ENCODE peak calls at places on chromosomes 16 and 17, in ten cellular contexts. One of them, this sample, is unnamed.

GRCh38 chr16:50744911-50745310 is 3.0 kb downstream of the CYLD start:
- DNase-seq in endothelial cell of umbilical vein: peak
- DNase-seq in hepatocyte: no peak
- DNase-seq in H1: no peak
- DNase-seq in heart left ventricle: no peak
- DNase-seq in Peyer's patch: no peak
- DNase-seq in aorta: no peak
- DNase-seq in AG04450: no peak
- DNase-seq in lower lobe of right lung: no peak
- DNase-seq in tibial nerve: no peak
- DNase-seq in this sample: no peak

GRCh38 chr16:66751135-66751991 is at the start of gene DYNC1LI2:
- DNase-seq in endothelial cell of umbilical vein: peak
- DNase-seq in hepatocyte: peak
- DNase-seq in H1: no peak
- DNase-seq in heart left ventricle: peak
- DNase-seq in Peyer's patch: peak
- DNase-seq in aorta: peak
- DNase-seq in AG04450: peak
- DNase-seq in lower lobe of right lung: peak
- DNase-seq in tibial nerve: peak
- DNase-seq in this sample: peak

GRCh38 chr17:47207143-47208067 is 1.7 kb upstream of the MYL4 start:
- DNase-seq in endothelial cell of umbilical vein: no peak
- DNase-seq in hepatocyte: no peak
- DNase-seq in H1: no peak
- DNase-seq in heart left ventricle: no peak
- DNase-seq in Peyer's patch: no peak
- DNase-seq in aorta: no peak
- DNase-seq in AG04450: no peak
- DNase-seq in lower lobe of right lung: no peak
- DNase-seq in tibial nerve: no peak
- DNase-seq in this sample: no peak

GRCh38 chr17:385195-385835 is 32.7 kb upstream of the RPH3AL start:
- DNase-seq in endothelial cell of umbilical vein: no peak
- DNase-seq in hepatocyte: peak
- DNase-seq in H1: no peak
- DNase-seq in heart left ventricle: peak
- DNase-seq in Peyer's patch: peak
- DNase-seq in aorta: peak
- DNase-seq in AG04450: no peak
- DNase-seq in lower lobe of right lung: peak
- DNase-seq in tibial nerve: peak
- DNase-seq in this sample: no peak

GRCh38 chr17:73630957-73631595 is 13.2 kb downstream of the SDK2 start:
- DNase-seq in endothelial cell of umbilical vein: no peak
- DNase-seq in hepatocyte: no peak
- DNase-seq in H1: no peak
- DNase-seq in heart left ventricle: no peak
- DNase-seq in Peyer's patch: no peak
- DNase-seq in aorta: no peak
- DNase-seq in AG04450: no peak
- DNase-seq in lower lobe of right lung: no peak
- DNase-seq in tibial nerve: no peak
- DNase-seq in this sample: no peak

GRCh38 chr16:29820730-29821662 is 734 bp downstream of the MVP start:
- DNase-seq in endothelial cell of umbilical vein: no peak
- DNase-seq in hepatocyte: no peak
- DNase-seq in H1: no peak
- DNase-seq in heart left ventricle: no peak
- DNase-seq in Peyer's patch: peak
- DNase-seq in aorta: peak
- DNase-seq in AG04450: no peak
- DNase-seq in lower lobe of right lung: peak
- DNase-seq in tibial nerve: no peak
- DNase-seq in this sample: peak

GRCh38 chr16:10619271-10619849 is 39.0 kb upstream of the EMP2 start:
- DNase-seq in endothelial cell of umbilical vein: no peak
- DNase-seq in hepatocyte: no peak
- DNase-seq in H1: no peak
- DNase-seq in heart left ventricle: peak
- DNase-seq in Peyer's patch: peak
- DNase-seq in aorta: no peak
- DNase-seq in AG04450: no peak
- DNase-seq in lower lobe of right lung: peak
- DNase-seq in tibial nerve: no peak
- DNase-seq in this sample: no peak

GRCh38 chr17:13520899-13521572 is 80.7 kb downstream of the HS3ST3A1 start:
- DNase-seq in endothelial cell of umbilical vein: no peak
- DNase-seq in hepatocyte: no peak
- DNase-seq in H1: no peak
- DNase-seq in heart left ventricle: no peak
- DNase-seq in Peyer's patch: no peak
- DNase-seq in aorta: no peak
- DNase-seq in AG04450: peak
- DNase-seq in lower lobe of right lung: no peak
- DNase-seq in tibial nerve: no peak
- DNase-seq in this sample: no peak

GRCh38 chr17:38584350-38584925 is 21.3 kb downstream of the SRCIN1 start:
- DNase-seq in endothelial cell of umbilical vein: peak
- DNase-seq in hepatocyte: peak
- DNase-seq in H1: no peak
- DNase-seq in heart left ventricle: peak
- DNase-seq in Peyer's patch: peak
- DNase-seq in aorta: peak
- DNase-seq in AG04450: no peak
- DNase-seq in lower lobe of right lung: peak
- DNase-seq in tibial nerve: peak
- DNase-seq in this sample: peak

GRCh38 chr17:6548578-6549330 is 7.6 kb downstream of the PITPNM3 start:
- DNase-seq in endothelial cell of umbilical vein: no peak
- DNase-seq in hepatocyte: peak
- DNase-seq in H1: no peak
- DNase-seq in heart left ventricle: no peak
- DNase-seq in Peyer's patch: no peak
- DNase-seq in aorta: no peak
- DNase-seq in AG04450: no peak
- DNase-seq in lower lobe of right lung: no peak
- DNase-seq in tibial nerve: no peak
- DNase-seq in this sample: no peak

GRCh38 chr17:64150237-64151015 is 20.5 kb upstream of the ERN1 start:
- DNase-seq in endothelial cell of umbilical vein: no peak
- DNase-seq in hepatocyte: peak
- DNase-seq in H1: no peak
- DNase-seq in heart left ventricle: no peak
- DNase-seq in Peyer's patch: no peak
- DNase-seq in aorta: no peak
- DNase-seq in AG04450: no peak
- DNase-seq in lower lobe of right lung: peak
- DNase-seq in tibial nerve: peak
- DNase-seq in this sample: no peak

GRCh38 chr16:1543085-1543896 is 9.8 kb downstream of the TMEM204 start:
- DNase-seq in endothelial cell of umbilical vein: peak
- DNase-seq in hepatocyte: no peak
- DNase-seq in H1: no peak
- DNase-seq in heart left ventricle: peak
- DNase-seq in Peyer's patch: peak
- DNase-seq in aorta: peak
- DNase-seq in AG04450: no peak
- DNase-seq in lower lobe of right lung: peak
- DNase-seq in tibial nerve: peak
- DNase-seq in this sample: no peak

GRCh38 chr16:81585785-81586184 is 141.2 kb downstream of the CMIP start:
- DNase-seq in endothelial cell of umbilical vein: no peak
- DNase-seq in hepatocyte: peak
- DNase-seq in H1: peak
- DNase-seq in heart left ventricle: no peak
- DNase-seq in Peyer's patch: no peak
- DNase-seq in aorta: no peak
- DNase-seq in AG04450: no peak
- DNase-seq in lower lobe of right lung: no peak
- DNase-seq in tibial nerve: no peak
- DNase-seq in this sample: no peak

GRCh38 chr17:7007143-7007542 is 5.3 kb upstream of the RNASEK start:
- DNase-seq in endothelial cell of umbilical vein: no peak
- DNase-seq in hepatocyte: no peak
- DNase-seq in H1: no peak
- DNase-seq in heart left ventricle: no peak
- DNase-seq in Peyer's patch: no peak
- DNase-seq in aorta: no peak
- DNase-seq in AG04450: no peak
- DNase-seq in lower lobe of right lung: no peak
- DNase-seq in tibial nerve: no peak
- DNase-seq in this sample: no peak

GRCh38 chr16:10871157-10871991 is 5.6 kb upstream of the CIITA start:
- DNase-seq in endothelial cell of umbilical vein: no peak
- DNase-seq in hepatocyte: no peak
- DNase-seq in H1: no peak
- DNase-seq in heart left ventricle: peak
- DNase-seq in Peyer's patch: peak
- DNase-seq in aorta: peak
- DNase-seq in AG04450: peak
- DNase-seq in lower lobe of right lung: peak
- DNase-seq in tibial nerve: no peak
- DNase-seq in this sample: no peak

GRCh38 chr16:60763869-60764268 is 1272.4 kb downstream of the CDH8 start:
- DNase-seq in endothelial cell of umbilical vein: no peak
- DNase-seq in hepatocyte: no peak
- DNase-seq in H1: no peak
- DNase-seq in heart left ventricle: no peak
- DNase-seq in Peyer's patch: no peak
- DNase-seq in aorta: no peak
- DNase-seq in AG04450: no peak
- DNase-seq in lower lobe of right lung: no peak
- DNase-seq in tibial nerve: no peak
- DNase-seq in this sample: no peak

GRCh38 chr16:51592013-51592501 is 441.0 kb upstream of the SALL1 start:
- DNase-seq in endothelial cell of umbilical vein: no peak
- DNase-seq in hepatocyte: peak
- DNase-seq in H1: no peak
- DNase-seq in heart left ventricle: no peak
- DNase-seq in Peyer's patch: no peak
- DNase-seq in aorta: no peak
- DNase-seq in AG04450: no peak
- DNase-seq in lower lobe of right lung: no peak
- DNase-seq in tibial nerve: no peak
- DNase-seq in this sample: no peak

GRCh38 chr17:9202572-9202971 is 181.3 kb downstream of the NTN1 start:
- DNase-seq in endothelial cell of umbilical vein: no peak
- DNase-seq in hepatocyte: no peak
- DNase-seq in H1: no peak
- DNase-seq in heart left ventricle: no peak
- DNase-seq in Peyer's patch: no peak
- DNase-seq in aorta: no peak
- DNase-seq in AG04450: no peak
- DNase-seq in lower lobe of right lung: no peak
- DNase-seq in tibial nerve: no peak
- DNase-seq in this sample: no peak

DNA sequence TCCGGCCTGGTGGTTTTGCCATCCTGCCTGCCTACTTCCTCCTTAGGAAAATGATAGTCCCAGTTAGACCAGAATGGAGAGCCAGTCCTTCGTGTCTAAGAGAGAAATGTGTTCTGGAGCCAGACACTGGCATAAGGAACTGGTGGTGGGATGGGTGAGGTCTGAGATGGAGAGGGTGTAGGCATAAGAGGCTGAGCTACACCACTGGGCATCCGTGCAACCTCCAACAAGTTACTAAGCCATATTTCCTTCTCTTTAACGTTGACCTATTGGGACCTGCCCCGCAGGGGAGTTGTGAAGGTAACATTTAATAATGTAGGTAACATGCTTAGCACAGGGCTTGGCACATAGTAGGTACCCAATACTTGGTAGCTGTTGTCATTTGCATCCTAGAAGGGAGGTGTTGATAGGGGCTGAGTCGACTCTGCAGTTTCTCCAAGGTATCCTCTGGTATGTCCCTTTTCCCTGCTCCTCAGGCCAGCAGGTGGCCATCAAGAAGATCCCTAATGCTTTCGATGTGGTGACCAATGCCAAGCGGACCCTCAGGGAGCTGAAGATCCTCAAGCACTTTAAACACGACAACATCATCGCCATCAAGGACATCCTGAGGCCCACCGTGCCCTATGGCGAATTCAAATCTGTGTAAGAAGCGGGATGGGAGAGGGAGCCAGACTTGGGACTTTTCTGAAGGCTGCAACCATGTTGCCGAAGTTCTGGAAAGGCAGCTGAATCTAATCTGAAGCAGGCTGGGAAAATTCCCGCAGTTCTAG is 1.2 kb downstream of the MAPK7 start:
- DNase-seq in endothelial cell of umbilical vein: no peak
- DNase-seq in hepatocyte: no peak
- DNase-seq in H1: no peak
- DNase-seq in heart left ventricle: no peak
- DNase-seq in Peyer's patch: peak
- DNase-seq in aorta: no peak
- DNase-seq in AG04450: no peak
- DNase-seq in lower lobe of right lung: no peak
- DNase-seq in tibial nerve: no peak
- DNase-seq in this sample: no peak
- H3K27ac ChIP-seq in endothelial cell of umbilical vein: no peak
- H3K27ac ChIP-seq in hepatocyte: peak
- H3K27ac ChIP-seq in H1: no peak
- H3K27ac ChIP-seq in heart left ventricle: peak
- H3K27ac ChIP-seq in Peyer's patch: peak
- H3K27ac ChIP-seq in aorta: no peak
- H3K27ac ChIP-seq in AG04450: peak
- H3K27ac ChIP-seq in lower lobe of right lung: peak
- H3K27ac ChIP-seq in tibial nerve: peak
- H3K27ac ChIP-seq in this sample: no peak

GRCh38 chr17:42347198-42347597 is 41.0 kb downstream of the STAT3 start:
- DNase-seq in endothelial cell of umbilical vein: peak
- DNase-seq in hepatocyte: no peak
- DNase-seq in H1: no peak
- DNase-seq in heart left ventricle: peak
- DNase-seq in Peyer's patch: peak
- DNase-seq in aorta: peak
- DNase-seq in AG04450: peak
- DNase-seq in lower lobe of right lung: no peak
- DNase-seq in tibial nerve: peak
- DNase-seq in this sample: no peak
- H3K4me3 ChIP-seq in endothelial cell of umbilical vein: no peak
- H3K4me3 ChIP-seq in hepatocyte: no peak
- H3K4me3 ChIP-seq in H1: no peak
- H3K4me3 ChIP-seq in heart left ventricle: no peak
- H3K4me3 ChIP-seq in Peyer's patch: no peak
- H3K4me3 ChIP-seq in aorta: no peak
- H3K4me3 ChIP-seq in AG04450: no peak
- H3K4me3 ChIP-seq in lower lobe of right lung: no peak
- H3K4me3 ChIP-seq in tibial nerve: no peak
- H3K4me3 ChIP-seq in this sample: no peak

GRCh38 chr16:89482087-89482823 is 8.1 kb downstream of the ANKRD11 start:
- DNase-seq in endothelial cell of umbilical vein: no peak
- DNase-seq in hepatocyte: no peak
- DNase-seq in H1: no peak
- DNase-seq in heart left ventricle: no peak
- DNase-seq in Peyer's patch: no peak
- DNase-seq in aorta: no peak
- DNase-seq in AG04450: no peak
- DNase-seq in lower lobe of right lung: no peak
- DNase-seq in tibial nerve: no peak
- DNase-seq in this sample: no peak
- H3K27ac ChIP-seq in endothelial cell of umbilical vein: no peak
- H3K27ac ChIP-seq in hepatocyte: peak
- H3K27ac ChIP-seq in H1: no peak
- H3K27ac ChIP-seq in heart left ventricle: no peak
- H3K27ac ChIP-seq in Peyer's patch: peak
- H3K27ac ChIP-seq in aorta: no peak
- H3K27ac ChIP-seq in AG04450: no peak
- H3K27ac ChIP-seq in lower lobe of right lung: no peak
- H3K27ac ChIP-seq in tibial nerve: no peak
- H3K27ac ChIP-seq in this sample: no peak

GRCh38 chr17:56678249-56679144 is 85.0 kb downstream of the NOG start:
- DNase-seq in endothelial cell of umbilical vein: no peak
- DNase-seq in hepatocyte: peak
- DNase-seq in H1: no peak
- DNase-seq in heart left ventricle: no peak
- DNase-seq in Peyer's patch: no peak
- DNase-seq in aorta: no peak
- DNase-seq in AG04450: no peak
- DNase-seq in lower lobe of right lung: no peak
- DNase-seq in tibial nerve: no peak
- DNase-seq in this sample: no peak
- H3K4me3 ChIP-seq in endothelial cell of umbilical vein: peak
- H3K4me3 ChIP-seq in hepatocyte: peak
- H3K4me3 ChIP-seq in H1: peak
- H3K4me3 ChIP-seq in heart left ventricle: peak
- H3K4me3 ChIP-seq in Peyer's patch: peak
- H3K4me3 ChIP-seq in aorta: no peak
- H3K4me3 ChIP-seq in AG04450: peak
- H3K4me3 ChIP-seq in lower lobe of right lung: peak
- H3K4me3 ChIP-seq in tibial nerve: peak
- H3K4me3 ChIP-seq in this sample: peak